ENCODE peak calls at places on chromosome 21, in nine cellular contexts. X is Peyer's patch, Q is gastrocnemius medialis, V is stomach, G is uterus, C is ovary, U is IMR-90, Z is HepG2, A is tibial nerve. D is an unnamed sample.

GRCh38 chr21:16195896-16196443 is 466.2 kb downstream of the USP25 start:
- DNase-seq in X (no peak), Q (no peak), V (no peak), G (no peak), C (no peak), U (no peak), Z (no peak), A (no peak), D (no peak)

GRCh38 chr21:35395728-35396127 is 346.6 kb upstream of the RUNX1 start:
- DNase-seq in X (no peak), Q (no peak), V (no peak), G (no peak), C (no peak), U (peak), Z (no peak), A (no peak), D (no peak)

GRCh38 chr21:21439761-21440160 is 441.6 kb downstream of the NCAM2 start:
- DNase-seq in X (no peak), Q (no peak), V (no peak), G (no peak), C (no peak), U (peak), Z (no peak), A (no peak), D (no peak)

GRCh38 chr21:31173881-31174555 is 135.7 kb upstream of the KRTAP19-8 start:
- DNase-seq in X (no peak), Q (no peak), V (peak), G (peak), C (no peak), U (no peak), Z (no peak), A (no peak), D (no peak)

GRCh38 chr21:46491553-46491952 is 32.9 kb downstream of the DIP2A start:
- DNase-seq in X (no peak), Q (no peak), V (no peak), G (no peak), C (no peak), U (no peak), Z (no peak), A (no peak), D (no peak)

GRCh38 chr21:31660134-31660565 is 657 bp downstream of the SOD1 start:
- DNase-seq in X (no peak), Q (peak), V (no peak), G (peak), C (peak), U (no peak), Z (no peak), A (no peak), D (no peak)

GRCh38 chr21:31374430-31374829 is 30.4 kb upstream of the TIAM1 start:
- DNase-seq in X (no peak), Q (no peak), V (no peak), G (no peak), C (no peak), U (no peak), Z (no peak), A (no peak), D (no peak)

GRCh38 chr21:43717967-43718871 is 710 bp upstream of the PDXK start:
- DNase-seq in X (no peak), Q (no peak), V (no peak), G (no peak), C (no peak), U (no peak), Z (no peak), A (no peak), D (no peak)

GRCh38 chr21:15682977-15683376 is 46.8 kb upstream of the USP25 start:
- DNase-seq in X (no peak), Q (no peak), V (no peak), G (no peak), C (no peak), U (peak), Z (no peak), A (no peak), D (no peak)

GRCh38 chr21:26766826-26767325 is 78.3 kb downstream of the ADAMTS1 start:
- DNase-seq in X (no peak), Q (no peak), V (no peak), G (no peak), C (no peak), U (peak), Z (no peak), A (no peak), D (no peak)

GRCh38 chr21:46322351-46323226 is 1.1 kb downstream of the C21orf58 start:
- DNase-seq in X (no peak), Q (no peak), V (no peak), G (no peak), C (peak), U (peak), Z (no peak), A (no peak), D (no peak)

GRCh38 chr21:45844181-45844580 is 137.4 kb upstream of the COL6A1 start:
- DNase-seq in X (no peak), Q (no peak), V (no peak), G (no peak), C (peak), U (no peak), Z (no peak), A (no peak), D (no peak)

GRCh38 chr21:15241997-15242767 is 177.4 kb upstream of the NRIP1 start:
- DNase-seq in X (no peak), Q (no peak), V (no peak), G (no peak), C (no peak), U (no peak), Z (no peak), A (no peak), D (no peak)

GRCh38 chr21:45818904-45819285 is 162.7 kb upstream of the COL6A1 start:
- DNase-seq in X (no peak), Q (no peak), V (no peak), G (no peak), C (no peak), U (peak), Z (peak), A (no peak), D (no peak)

GRCh38 chr21:20276954-20277353 is 721.3 kb upstream of the NCAM2 start:
- DNase-seq in X (no peak), Q (no peak), V (no peak), G (no peak), C (no peak), U (no peak), Z (no peak), A (no peak), D (no peak)

GRCh38 chr21:14120091-14120734 is 90.5 kb downstream of the LIPI start:
- DNase-seq in X (no peak), Q (no peak), V (peak), G (no peak), C (no peak), U (peak), Z (peak), A (no peak), D (peak)

GRCh38 chr21:17763286-17764037 is 55.7 kb downstream of the C21orf91 start:
- DNase-seq in X (no peak), Q (no peak), V (no peak), G (no peak), C (no peak), U (no peak), Z (no peak), A (no peak), D (no peak)

GRCh38 chr21:43645414-43645891 is 13.8 kb downstream of the HSF2BP start:
- DNase-seq in X (no peak), Q (peak), V (peak), G (peak), C (no peak), U (peak), Z (peak), A (no peak), D (peak)

GRCh38 chr21:28235169-28235892 is 757.3 kb downstream of the LTN1 start:
- DNase-seq in X (no peak), Q (no peak), V (no peak), G (no peak), C (no peak), U (no peak), Z (no peak), A (no peak), D (no peak)

GRCh38 chr21:32257952-32258785 is 20.7 kb downstream of the MIS18A start:
- DNase-seq in X (peak), Q (no peak), V (peak), G (peak), C (peak), U (peak), Z (peak), A (peak), D (peak)

GRCh38 chr21:43341349-43342163 is 85.4 kb downstream of the SIK1 start:
- DNase-seq in X (no peak), Q (peak), V (no peak), G (no peak), C (no peak), U (peak), Z (no peak), A (no peak), D (no peak)

GRCh38 chr21:45867041-45867630 is 114.4 kb upstream of the COL6A1 start:
- DNase-seq in X (no peak), Q (no peak), V (peak), G (no peak), C (peak), U (no peak), Z (no peak), A (no peak), D (no peak)

GRCh38 chr21:33909756-33910155 is 5.8 kb downstream of the ATP5PO start:
- DNase-seq in X (no peak), Q (no peak), V (no peak), G (no peak), C (no peak), U (no peak), Z (no peak), A (no peak), D (no peak)

GRCh38 chr21:33917421-33917820 is 1.8 kb upstream of the ATP5PO start:
- DNase-seq in X (no peak), Q (no peak), V (no peak), G (no peak), C (no peak), U (no peak), Z (no peak), A (no peak), D (no peak)

GRCh38 chr21:33914188-33914587 is 1.4 kb downstream of the ATP5PO start:
- DNase-seq in X (no peak), Q (no peak), V (no peak), G (no peak), C (no peak), U (no peak), Z (no peak), A (no peak), D (no peak)

GRCh38 chr21:33916200-33916567 is 580 bp upstream of the ATP5PO start:
- DNase-seq in X (no peak), Q (no peak), V (no peak), G (no peak), C (no peak), U (no peak), Z (no peak), A (no peak), D (no peak)

GRCh38 chr21:33915368-33916199 is at the start of gene ATP5PO:
- DNase-seq in X (peak), Q (peak), V (peak), G (peak), C (peak), U (peak), Z (peak), A (peak), D (peak)
- TF ChIP-seq POLR2A in X (peak), Q (peak), V (no peak), G (peak), C (peak), U (peak), Z (peak), A (peak), D (no peak)

DNA sequence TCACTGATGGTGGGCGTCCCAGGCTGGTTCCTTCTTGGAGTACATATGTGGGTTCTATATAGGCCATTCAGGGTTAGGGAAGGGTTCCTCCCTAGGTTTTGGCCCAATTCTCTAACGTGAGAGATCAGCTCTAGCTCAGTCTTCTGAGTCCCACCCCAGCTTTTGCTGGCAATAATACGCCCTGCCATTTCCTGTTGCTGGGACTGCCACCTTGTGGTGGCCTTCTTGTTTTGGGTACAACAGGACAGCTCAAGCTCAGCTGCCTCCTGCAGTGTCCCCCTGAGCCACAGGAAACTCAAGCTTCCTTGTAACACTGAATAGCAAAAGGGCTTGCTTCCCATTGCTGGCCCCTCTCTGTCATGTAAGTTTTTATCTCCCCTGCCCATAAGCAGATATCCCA is 77.8 kb downstream of the BACH1 start:
- DNase-seq in X (no peak), Q (no peak), V (peak), G (peak), C (peak), U (no peak), Z (peak), A (no peak), D (peak)
- H3K27ac ChIP-seq in X (no peak), Q (no peak), V (no peak), G (no peak), C (no peak), U (no peak), Z (no peak), A (no peak), D (no peak)

DNA sequence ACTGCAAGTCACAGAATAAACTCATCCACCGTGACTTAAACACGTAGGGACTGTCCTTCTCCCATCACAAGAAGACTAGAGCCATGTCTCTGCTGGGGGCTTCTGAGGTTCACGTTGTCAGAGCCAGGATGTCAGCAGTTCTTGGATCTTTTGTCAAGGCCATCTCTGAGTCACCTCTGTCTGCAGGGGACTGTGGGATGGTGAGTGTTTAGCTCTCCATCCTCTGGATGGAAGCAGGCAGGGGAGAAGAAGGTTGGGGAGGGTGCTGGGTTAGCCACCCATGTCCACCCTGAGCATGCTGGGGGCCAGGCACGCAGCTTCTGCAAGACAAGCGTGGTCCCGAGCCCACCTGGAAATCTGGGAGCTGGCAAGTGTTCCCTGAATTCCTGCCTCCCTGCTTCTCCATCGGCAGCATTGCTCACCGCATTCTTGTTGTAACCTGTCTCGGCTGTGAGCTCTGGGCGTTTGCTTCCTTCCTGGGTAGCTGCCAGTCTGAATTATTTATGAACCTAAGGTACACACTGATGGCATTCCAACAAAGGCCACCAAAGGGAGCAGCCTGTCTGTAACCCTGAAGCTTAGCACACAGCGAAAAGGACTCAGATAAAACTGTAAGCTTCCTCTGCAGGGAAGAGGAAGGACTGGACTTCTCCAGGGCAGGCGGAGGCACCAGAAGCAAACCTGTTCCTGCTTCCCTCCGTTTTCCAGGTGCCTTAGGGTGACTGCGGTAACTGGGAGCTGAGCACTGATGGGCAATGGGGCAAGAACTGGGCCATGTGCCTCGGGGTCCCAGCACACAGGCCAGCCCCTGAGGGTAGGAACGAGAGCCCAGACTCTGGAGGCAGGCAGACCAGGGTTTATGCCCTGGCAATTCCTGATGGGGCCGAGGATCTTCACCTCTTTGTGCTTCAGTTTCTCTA is 88.6 kb downstream of the RIPK4 start:
- DNase-seq in X (peak), Q (no peak), V (peak), G (no peak), C (no peak), U (peak), Z (peak), A (no peak), D (peak)
- TF ChIP-seq POLR2A in X (peak), Q (no peak), V (no peak), G (no peak), C (no peak), U (no peak), Z (no peak), A (no peak), D (no peak)

DNA sequence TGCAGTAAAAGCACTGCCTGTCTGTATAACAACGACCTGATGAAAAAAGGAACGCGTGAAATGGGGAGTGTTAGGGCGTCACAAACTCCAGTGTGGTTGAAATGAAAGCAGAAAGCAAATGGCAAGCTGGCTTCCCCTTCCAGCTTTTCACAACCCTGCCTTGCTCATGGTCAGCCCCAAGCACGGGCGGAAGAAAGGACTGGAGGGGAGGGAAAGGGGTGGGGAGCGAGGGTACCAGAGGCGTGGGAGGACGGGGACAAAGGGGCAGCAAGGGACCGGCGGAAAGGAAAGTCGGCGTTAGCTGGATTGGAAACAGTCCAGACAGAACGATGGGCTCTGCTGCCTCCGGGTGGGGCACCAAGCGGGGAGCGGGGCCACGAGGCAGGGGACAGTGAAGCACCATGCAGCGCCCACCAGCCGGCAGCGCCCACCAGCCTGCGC is 9.6 kb downstream of the VPS26C start:
- DNase-seq in X (peak), Q (no peak), V (no peak), G (no peak), C (peak), U (peak), Z (peak), A (no peak), D (no peak)
- H3K27ac ChIP-seq in X (peak), Q (peak), V (peak), G (peak), C (peak), U (peak), Z (peak), A (peak), D (peak)

GRCh38 chr21:38669186-38669585 is 136.5 kb upstream of the ETS2 start:
- DNase-seq in X (no peak), Q (no peak), V (no peak), G (no peak), C (no peak), U (peak), Z (peak), A (no peak), D (no peak)
- TF ChIP-seq POLR2A in X (no peak), Q (no peak), V (no peak), G (no peak), C (no peak), U (no peak), Z (no peak), A (no peak), D (no peak)

DNA sequence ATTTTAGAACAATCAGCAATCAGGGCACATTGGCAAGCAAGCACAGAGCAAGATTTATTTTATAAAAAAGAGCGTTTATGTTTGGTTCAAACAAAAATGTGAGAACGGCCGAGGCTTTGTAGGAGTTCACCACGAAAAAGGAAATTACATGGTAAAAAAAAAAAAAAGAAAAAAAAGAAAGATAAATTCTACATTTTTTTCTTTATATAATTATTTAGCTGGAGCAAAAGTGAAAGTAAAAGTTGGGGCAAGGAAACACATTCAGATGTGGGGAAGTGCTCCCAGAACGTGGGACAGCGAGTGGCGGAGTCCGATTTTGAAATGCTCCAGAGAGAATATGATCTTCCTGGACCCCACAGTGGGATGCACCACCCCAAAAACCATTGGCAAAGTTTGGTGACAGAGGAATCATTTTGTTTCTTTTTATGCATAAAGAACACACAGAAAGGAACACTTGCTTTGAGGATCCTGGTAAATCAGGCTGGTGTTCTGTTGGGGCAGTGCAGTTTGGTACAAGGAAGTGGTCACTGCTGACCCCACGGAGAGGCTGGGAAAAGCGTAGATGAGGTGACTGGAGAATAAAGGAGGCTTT is 16.3 kb upstream of the ATP5PO start:
- DNase-seq in X (no peak), Q (no peak), V (no peak), G (no peak), C (no peak), U (no peak), Z (no peak), A (no peak), D (no peak)
- H3K27ac ChIP-seq in X (peak), Q (peak), V (peak), G (peak), C (no peak), U (peak), Z (no peak), A (peak), D (no peak)

GRCh38 chr21:42010507-42011493 is 640 bp upstream of the ZBTB21 start:
- DNase-seq in X (no peak), Q (peak), V (no peak), G (no peak), C (no peak), U (no peak), Z (peak), A (no peak), D (peak)
- TF ChIP-seq POLR2A in X (no peak), Q (no peak), V (no peak), G (no peak), C (no peak), U (peak), Z (peak), A (no peak), D (peak)

GRCh38 chr21:33265664-33266049 is 510 bp upstream of the IL10RB start:
- DNase-seq in X (no peak), Q (peak), V (peak), G (no peak), C (no peak), U (peak), Z (no peak), A (no peak), D (peak)
- H3K27ac ChIP-seq in X (peak), Q (peak), V (peak), G (peak), C (no peak), U (no peak), Z (peak), A (peak), D (no peak)

DNA sequence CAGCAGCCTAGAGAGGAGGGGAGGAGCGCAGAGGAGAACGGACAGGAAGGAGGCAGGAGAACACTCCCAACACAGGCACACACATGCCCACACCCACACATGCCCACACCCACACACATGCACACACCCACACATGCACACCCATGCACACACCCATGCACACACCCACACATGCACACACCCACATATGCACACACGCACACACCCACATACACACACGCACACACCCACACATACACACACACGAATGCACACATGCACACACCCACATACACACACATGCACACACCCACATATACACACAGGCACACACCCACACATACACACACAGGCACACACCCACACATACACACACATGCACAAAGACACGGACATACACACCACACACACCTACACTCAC is 7.0 kb downstream of the SUMO3 start:
- DNase-seq in X (no peak), Q (no peak), V (no peak), G (no peak), C (no peak), U (no peak), Z (no peak), A (no peak), D (no peak)
- TF ChIP-seq POLR2A in X (no peak), Q (no peak), V (no peak), G (no peak), C (no peak), U (no peak), Z (no peak), A (no peak), D (no peak)

DNA sequence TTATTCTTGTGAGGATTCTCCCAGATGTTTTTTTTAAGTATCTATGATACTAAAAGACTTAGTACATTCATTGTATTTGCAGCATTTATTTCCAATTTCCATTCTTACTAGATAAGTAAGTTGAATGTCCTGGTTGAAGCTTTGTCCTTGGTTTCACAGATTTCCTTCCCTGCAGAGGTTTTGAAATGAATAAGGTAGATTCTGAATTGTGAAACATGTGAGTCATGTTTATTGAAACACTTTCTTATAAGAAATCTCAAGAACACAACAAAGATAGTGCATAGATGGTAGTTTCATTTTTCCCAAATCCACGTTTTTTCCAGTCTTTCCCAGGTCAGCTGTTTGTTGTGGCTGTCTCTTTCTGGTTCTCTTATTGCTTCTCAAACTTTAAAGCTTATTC is 24.8 kb downstream of the GABPA start:
- DNase-seq in X (no peak), Q (no peak), V (no peak), G (no peak), C (no peak), U (peak), Z (no peak), A (no peak), D (no peak)
- H3K27ac ChIP-seq in X (no peak), Q (no peak), V (no peak), G (no peak), C (no peak), U (no peak), Z (no peak), A (no peak), D (no peak)